ENCODE peak calls at places on chromosomes 6 and 20, in five cellular contexts. C is kidney, Z is heart right ventricle, D is Peyer's patch, J is upper lobe of right lung. A is an unnamed sample.

GRCh38 chr20:32493356-32493755 is 91.8 kb downstream of the NOL4L start:
- DNase-seq in C (peak; percentile 18), Z (no peak), D (no peak), J (no peak), A (no peak)

GRCh38 chr6:7200598-7201443 is 93.1 kb downstream of the RREB1 start:
- DNase-seq in C (no peak), Z (no peak), D (no peak), J (peak; percentile 84), A (peak; percentile 76)

GRCh38 chr6:26556263-26557070 is 18.3 kb downstream of the HMGN4 start:
- DNase-seq in C (no peak), Z (no peak), D (no peak), J (no peak), A (no peak)

GRCh38 chr20:3165473-3166337 is 6.0 kb upstream of the FASTKD5 start:
- DNase-seq in C (peak; percentile 87), Z (peak; percentile 76), D (peak; percentile 58), J (no peak), A (no peak)

GRCh38 chr6:90610291-90610670 is 23.4 kb upstream of the MAP3K7 start:
- DNase-seq in C (peak; percentile 51), Z (no peak), D (no peak), J (no peak), A (peak; percentile 41)

GRCh38 chr6:28985396-28986164 is 19.5 kb downstream of the ZNF311 start:
- DNase-seq in C (peak; percentile 91), Z (peak; percentile 70), D (peak; percentile 80), J (peak; percentile 88), A (peak; percentile 82)

GRCh38 chr6:137155830-137156229 is 17.6 kb downstream of the IL22RA2 start:
- DNase-seq in C (no peak), Z (no peak), D (no peak), J (no peak), A (no peak)

GRCh38 chr6:150409576-150410066 is 40.8 kb downstream of the IYD start:
- DNase-seq in C (peak; percentile 87), Z (peak; percentile 48), D (no peak), J (no peak), A (peak; percentile 62)

GRCh38 chr20:32356935-32357868 is 929 bp upstream of the ASXL1 start:
- DNase-seq in C (no peak), Z (no peak), D (peak; percentile 63), J (no peak), A (no peak)

GRCh38 chr20:7938058-7938457 is 2.2 kb downstream of the HAO1 start:
- DNase-seq in C (no peak), Z (no peak), D (no peak), J (no peak), A (no peak)

GRCh38 chr6:56534680-56535419 is 107.8 kb downstream of the DST start:
- DNase-seq in C (no peak), Z (no peak), D (no peak), J (no peak), A (peak; percentile 28)

GRCh38 chr6:117025310-117025709 is 148.3 kb downstream of the RFX6 start:
- DNase-seq in C (no peak), Z (no peak), D (no peak), J (no peak), A (no peak)

GRCh38 chr20:41497186-41497895 is 120.8 kb downstream of the CHD6 start:
- DNase-seq in C (no peak), Z (no peak), D (no peak), J (no peak), A (no peak)

GRCh38 chr6:14149053-14149746 is 31.6 kb downstream of the CD83 start:
- DNase-seq in C (no peak), Z (no peak), D (no peak), J (no peak), A (no peak)

GRCh38 chr20:53565254-53565653 is 28.4 kb downstream of the ZNF217 start:
- DNase-seq in C (no peak), Z (no peak), D (no peak), J (no peak), A (no peak)

GRCh38 chr20:53016534-53017042 is 44.4 kb downstream of the TSHZ2 start:
- DNase-seq in C (no peak), Z (no peak), D (no peak), J (no peak), A (no peak)

GRCh38 chr20:64035066-64035932 is 683 bp upstream of the C20orf204 start:
- DNase-seq in C (no peak), Z (no peak), D (no peak), J (peak; percentile 62), A (no peak)

GRCh38 chr6:150314230-150315188 is 54.3 kb upstream of the IYD start:
- DNase-seq in C (no peak), Z (no peak), D (no peak), J (no peak), A (no peak)

GRCh38 chr6:53524455-53524815 is 20.5 kb downstream of the GCLC start:
- DNase-seq in C (no peak), Z (no peak), D (no peak), J (no peak), A (no peak)

GRCh38 chr6:37134622-37135191 is 35.2 kb upstream of the PIM1 start:
- DNase-seq in C (no peak), Z (no peak), D (no peak), J (no peak), A (peak; percentile 51)

GRCh38 chr20:19181552-19181951 is 30.9 kb upstream of the SLC24A3 start:
- DNase-seq in C (no peak), Z (no peak), D (no peak), J (no peak), A (no peak)

GRCh38 chr6:141307309-141307998 is 825.3 kb upstream of the GJE1 start:
- DNase-seq in C (no peak), Z (no peak), D (no peak), J (no peak), A (no peak)

GRCh38 chr6:139546117-139546495 is 171.7 kb upstream of the CITED2 start:
- DNase-seq in C (no peak), Z (no peak), D (no peak), J (no peak), A (no peak)
- H3K4me1 ChIP-seq in C (peaks cover 10% of the 10 kb centered on the region), Z (no peaks in the 10 kb centered on the region), D (no peaks in the 10 kb centered on the region), J (peaks cover 25% of the 10 kb centered on the region), A (peaks cover 17% of the 10 kb centered on the region)

GRCh38 chr6:41638002-41638800 is at the start of gene MDFI:
- DNase-seq in C (peak; percentile 82), Z (no peak), D (no peak), J (no peak), A (peak; percentile 58)
- H3K4me1 ChIP-seq in C (peaks cover 4% of the 10 kb centered on the region), Z (peaks cover 19% of the 10 kb centered on the region), D (peaks cover 9% of the 10 kb centered on the region), J (peaks cover 33% of the 10 kb centered on the region), A (peaks cover 28% of the 10 kb centered on the region)

GRCh38 chr6:169805242-169805838 is 53.9 kb downstream of the ERMARD start:
- DNase-seq in C (no peak), Z (no peak), D (peak; percentile 15), J (no peak), A (no peak)
- H3K4me1 ChIP-seq in C (no peaks in the 10 kb centered on the region), Z (no peaks in the 10 kb centered on the region), D (no peaks in the 10 kb centered on the region), J (peaks cover 4% of the 10 kb centered on the region), A (peaks cover 3% of the 10 kb centered on the region)

DNA sequence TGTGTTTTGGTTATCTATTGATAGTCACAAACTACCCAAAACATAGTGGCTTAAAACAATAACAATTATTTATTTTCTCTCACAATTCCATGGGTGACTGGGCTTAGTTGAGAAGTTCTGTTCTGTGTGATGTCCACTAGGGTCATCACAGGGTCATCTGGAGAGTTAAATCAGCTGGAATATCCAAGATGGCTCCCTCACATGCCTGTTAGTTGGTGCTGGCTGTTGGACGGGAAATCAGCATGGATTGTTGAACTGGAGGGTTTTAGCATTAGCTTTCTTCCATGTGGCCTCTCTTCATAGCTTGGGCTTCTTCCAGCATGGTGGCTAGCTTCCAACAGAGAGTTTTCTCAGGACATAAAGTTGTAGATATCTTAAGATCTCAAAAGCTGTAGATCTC is 19.5 kb downstream of the MARCKS start:
- DNase-seq in C (no peak), Z (no peak), D (no peak), J (no peak), A (no peak)
- H3K4me1 ChIP-seq in C (no peaks in the 10 kb centered on the region), Z (peaks cover 9% of the 10 kb centered on the region), D (no peaks in the 10 kb centered on the region), J (peaks cover 6% of the 10 kb centered on the region), A (no peaks in the 10 kb centered on the region)

DNA sequence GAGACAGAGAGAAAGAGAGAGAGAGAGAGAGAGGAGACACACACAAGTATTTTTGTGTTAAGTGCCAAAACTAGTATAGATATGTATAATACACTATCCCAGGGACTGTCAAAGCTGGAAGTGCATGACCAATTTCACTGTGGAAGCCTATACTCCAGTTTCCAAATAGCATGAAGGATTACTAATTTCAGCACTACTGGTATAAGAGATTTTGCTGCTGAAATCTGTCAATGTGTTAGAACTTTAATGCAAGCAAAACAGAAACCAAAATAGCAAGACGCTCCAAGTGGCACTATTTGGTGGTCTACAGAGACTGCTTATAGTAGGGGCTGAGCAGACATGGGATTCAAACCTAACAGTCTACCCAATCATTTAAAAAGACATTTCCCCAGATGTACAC is 284.8 kb downstream of the BTBD9 start:
- DNase-seq in C (no peak), Z (no peak), D (no peak), J (no peak), A (no peak)
- H3K4me1 ChIP-seq in C (peaks cover 7% of the 10 kb centered on the region), Z (peaks cover 5% of the 10 kb centered on the region), D (no peaks in the 10 kb centered on the region), J (no peaks in the 10 kb centered on the region), A (no peaks in the 10 kb centered on the region)

DNA sequence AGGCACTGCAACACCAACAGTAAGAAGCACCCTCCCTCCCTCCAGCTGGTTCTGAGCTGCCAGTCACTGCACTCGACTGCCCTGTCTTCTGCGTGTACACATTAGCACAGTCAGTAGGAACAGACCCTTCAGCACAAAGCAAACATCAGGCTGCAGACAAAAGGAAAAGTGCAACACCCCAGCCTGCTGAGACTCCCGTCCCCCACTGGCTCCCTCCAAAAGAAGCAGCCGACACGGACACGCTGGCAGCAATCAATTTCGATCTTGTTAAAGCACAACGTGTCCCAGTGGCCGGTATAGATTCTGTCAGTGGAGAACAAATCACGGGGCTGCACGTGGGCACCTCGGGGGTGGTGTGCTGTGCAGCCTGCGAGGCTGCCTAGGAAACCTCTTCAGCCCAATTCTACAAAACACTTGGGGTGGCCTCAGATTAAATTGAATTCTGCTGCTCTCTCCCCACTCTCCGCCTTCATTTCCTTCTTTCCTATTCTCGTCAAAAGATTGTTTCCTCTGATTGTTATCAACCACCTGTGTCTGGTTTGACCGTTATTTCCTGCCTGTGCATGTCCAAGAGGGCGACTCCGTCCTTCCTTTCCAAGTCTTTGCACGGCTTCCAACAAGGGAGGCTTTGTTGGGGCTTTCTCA is 38.7 kb downstream of the TRAF3IP2 start:
- DNase-seq in C (no peak), Z (no peak), D (no peak), J (peak; percentile 69), A (peak; percentile 53)
- H3K4me1 ChIP-seq in C (no peaks in the 10 kb centered on the region), Z (peaks cover 38% of the 10 kb centered on the region), D (no peaks in the 10 kb centered on the region), J (peaks cover 42% of the 10 kb centered on the region), A (peaks cover 7% of the 10 kb centered on the region)

DNA sequence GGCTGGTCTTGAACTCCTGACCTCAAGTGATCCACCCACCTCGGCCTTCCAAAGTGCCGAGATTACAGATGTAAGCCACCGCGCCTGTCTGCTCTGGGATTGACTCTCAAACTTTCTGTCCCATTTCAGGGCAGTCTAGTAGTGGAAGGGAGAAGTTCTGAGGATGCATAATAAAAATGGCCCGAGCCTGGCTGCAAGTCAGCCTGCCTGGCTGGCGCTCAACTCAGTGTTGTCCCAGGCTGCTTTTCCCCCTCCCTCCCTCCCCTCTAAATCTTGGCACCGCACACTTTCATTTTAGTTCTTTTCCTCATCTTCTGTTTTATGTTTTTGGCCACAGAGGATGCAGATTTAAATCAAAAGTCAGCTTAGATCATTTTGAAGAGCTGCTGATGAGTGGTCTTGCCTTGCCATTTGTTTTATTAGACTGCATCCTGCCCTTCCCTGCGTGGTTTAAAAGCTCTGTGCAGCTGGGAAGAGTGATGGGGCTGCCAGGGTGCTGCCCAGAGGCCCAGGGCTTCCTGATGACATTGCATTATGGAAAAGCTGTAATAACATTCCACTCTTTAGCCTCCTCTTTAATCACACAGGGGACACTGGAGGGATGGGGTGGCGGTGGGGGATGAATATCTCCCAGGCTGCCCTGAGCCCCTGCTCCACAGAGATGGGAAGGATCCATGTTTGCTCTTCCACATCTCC is 6.5 kb upstream of the UQCC2 start:
- DNase-seq in C (no peak), Z (no peak), D (no peak), J (no peak), A (no peak)
- H3K4me1 ChIP-seq in C (peaks cover 14% of the 10 kb centered on the region), Z (peaks cover 3% of the 10 kb centered on the region), D (no peaks in the 10 kb centered on the region), J (peaks cover 27% of the 10 kb centered on the region), A (peaks cover 10% of the 10 kb centered on the region)

A was measured in left lung.